ENCODE peak calls at places on chromosomes 5 and 9, in six cellular contexts. F is effector memory CD4-positive, alpha-beta T cell; G is choroid plexus epithelial cell; H is NCI-H1092; X is EH; O is CD4-positive, alpha-beta memory T cell. S is an unnamed sample.
A peak's percentile ranks its signal among the peaks of the same experiment; 100 is the strongest.

GRCh38 chr9:135130266-135130976 is 43.0 kb downstream of the OLFM1 start:
- DNase-seq in F (no peak), G (no peak), H (no peak), X (no peak), O (no peak), S (no peak)

GRCh38 chr5:36078430-36078829 is 11.7 kb upstream of the UGT3A2 start:
- DNase-seq in F (no peak), G (no peak), H (no peak), X (no peak), O (no peak), S (no peak)

GRCh38 chr5:142724821-142725220 is 38.9 kb upstream of the FGF1 start:
- DNase-seq in F (no peak), G (no peak), H (no peak), X (no peak), O (no peak), S (no peak)

GRCh38 chr9:135797507-135798302 is 95.7 kb downstream of the KCNT1 start:
- DNase-seq in F (no peak), G (peak; percentile 51), H (no peak), X (peak; percentile 63), O (no peak), S (peak; percentile 93)

GRCh38 chr5:132489871-132490483 is 596 bp downstream of the IRF1 start:
- DNase-seq in F (no peak), G (peak; percentile 58), H (no peak), X (peak; percentile 64), O (no peak), S (peak; percentile 72)

GRCh38 chr9:71812385-71812784 is 44.1 kb upstream of the CEMIP2 start:
- DNase-seq in F (no peak), G (peak; percentile 33), H (no peak), X (peak; percentile 29), O (no peak), S (no peak)

GRCh38 chr9:133592731-133593409 is 16.3 kb downstream of the FAM163B start:
- DNase-seq in F (no peak), G (peak; percentile 49), H (no peak), X (no peak), O (no peak), S (no peak)

GRCh38 chr5:73367650-73368049 is 80.9 kb downstream of the FOXD1 start:
- DNase-seq in F (no peak), G (peak; percentile 60), H (no peak), X (peak; percentile 82), O (no peak), S (no peak)

GRCh38 chr9:4499917-4500316 is 9.6 kb downstream of the SLC1A1 start:
- DNase-seq in F (no peak), G (no peak), H (no peak), X (no peak), O (no peak), S (no peak)

GRCh38 chr9:76542360-76542759 is 83.4 kb downstream of the GCNT1 start:
- DNase-seq in F (no peak), G (no peak), H (no peak), X (no peak), O (no peak), S (peak; percentile 42)